ENCODE peak calls at places on chromosomes 7 and 10, in four cellular contexts. S is endothelial cell, L is brain microvascular endothelial cell, U is AG09309. H is an unnamed sample.

GRCh38 chr10:132476146-132477065 is 61.2 kb upstream of the INPP5A start:
- DNase-seq in S (no peak), L (no peak), U (no peak), H (no peak)

GRCh38 chr10:79073784-79074432 is 5.1 kb downstream of the ZMIZ1 start:
- DNase-seq in S (no peak), L (peak), U (no peak), H (peak)

GRCh38 chr10:16586358-16587138 is 64.9 kb upstream of the C1QL3 start:
- DNase-seq in U (no peak), L (no peak), S (no peak), H (no peak)

GRCh38 chr10:84908491-84908890 is 580.1 kb downstream of the CCSER2 start:
- DNase-seq in U (no peak), S (no peak), L (no peak), H (no peak)

GRCh38 chr10:50927522-50928189 is 42.2 kb upstream of the A1CF start:
- DNase-seq in L (no peak), S (no peak), U (no peak), H (no peak)

GRCh38 chr7:100895956-100896742 is 461 bp upstream of the ACHE start:
- DNase-seq in S (no peak), U (no peak), L (no peak), H (no peak)

GRCh38 chr10:71625445-71626175 is 94.0 kb downstream of the C10orf105 start:
- DNase-seq in U (no peak), L (no peak), S (no peak), H (no peak)

GRCh38 chr7:136957391-136957790 is 88.9 kb downstream of the CHRM2 start:
- DNase-seq in S (no peak), L (peak), U (no peak), H (no peak)

GRCh38 chr10:21278491-21279216 is 246.8 kb downstream of the SKIDA1 start:
- DNase-seq in L (peak), U (peak), S (peak), H (peak)

GRCh38 chr10:124477614-124478363 is 16.2 kb downstream of the LHPP start:
- DNase-seq in S (no peak), L (no peak), U (no peak), H (no peak)

GRCh38 chr10:91350651-91351081 is 59.5 kb upstream of the HECTD2 start:
- DNase-seq in S (no peak), U (no peak), L (no peak), H (no peak)

GRCh38 chr10:124593431-124593985 is 131.9 kb downstream of the LHPP start:
- DNase-seq in S (no peak), U (no peak), L (no peak), H (no peak)

GRCh38 chr7:27110163-27110976 is 7.9 kb upstream of the HOXA2 start:
- DNase-seq in S (no peak), U (no peak), L (no peak), H (peak)

GRCh38 chr10:87817291-87817872 is 644 bp downstream of the ATAD1 start:
- DNase-seq in L (peak), U (no peak), S (no peak), H (peak)

GRCh38 chr10:29041512-29042150 is 247.2 kb upstream of the LYZL1 start:
- DNase-seq in S (no peak), U (no peak), L (no peak), H (no peak)

GRCh38 chr7:128837521-128837921 is 7.3 kb downstream of the FLNC start:
- DNase-seq in L (no peak), S (no peak), U (no peak), H (no peak)

GRCh38 chr10:90862908-90863514 is 5.2 kb upstream of the HTR7 start:
- DNase-seq in S (peak), U (no peak), L (peak), H (no peak)

GRCh38 chr7:13032524-13032923 is 345.1 kb downstream of the ARL4A start:
- DNase-seq in U (no peak), S (no peak), L (no peak), H (no peak)